ENCODE peak calls at places on chromosome 19, in ten cellular contexts. R is CD8-positive, alpha-beta memory T cell; F is GM23338; S is adrenal gland; V is DND-41; E is CD4-positive, CD25-positive, alpha-beta regulatory T cell; U is tibial artery; G is colonic mucosa; B is sigmoid colon; W is PC-3. J is an unnamed sample. For H3K36me3 and H3K4me1, the result is how much of the 10 kb centered on the place peaks cover.

GRCh38 chr19:5013761-5014160 is 44.8 kb downstream of the KDM4B start:
- DNase-seq in V (no peak), S (no peak), W (no peak), E (no peak), U (no peak), F (no peak), G (no peak), B (no peak), R (no peak), J (no peak)

GRCh38 chr19:13007292-13008045 is 12.2 kb downstream of the NFIX start:
- DNase-seq in V (no peak), U (peak), B (peak), R (no peak), G (no peak), F (no peak), W (no peak), E (no peak), S (no peak), J (no peak)

GRCh38 chr19:3816566-3817218 is 30.5 kb upstream of the MATK start:
- DNase-seq in U (no peak), W (no peak), F (no peak), B (no peak), S (no peak), E (no peak), G (no peak), V (no peak), R (no peak), J (no peak)

GRCh38 chr19:6060600-6061391 is 49.5 kb downstream of the RFX2 start:
- DNase-seq in W (peak), F (no peak), E (no peak), B (no peak), G (peak), V (peak), R (peak), U (peak), S (peak), J (no peak)

GRCh38 chr19:47486900-47487299 is 2.9 kb upstream of the KPTN start:
- DNase-seq in S (no peak), W (no peak), G (no peak), B (no peak), F (no peak), E (no peak), V (peak), R (no peak), U (peak), J (no peak)

GRCh38 chr19:703651-704446 is 4.9 kb upstream of the PALM start:
- DNase-seq in B (peak), R (peak), V (peak), E (peak), G (peak), W (peak), U (no peak), S (peak), F (peak), J (no peak)

GRCh38 chr19:8262431-8262830 is 45.7 kb downstream of the CD320 start:
- DNase-seq in V (no peak), R (no peak), F (no peak), E (no peak), B (peak), U (peak), W (no peak), G (no peak), S (no peak), J (no peak)

GRCh38 chr19:36488816-36489138 is 584 bp downstream of the ZNF566 start:
- DNase-seq in V (peak), S (peak), E (no peak), B (no peak), F (no peak), G (no peak), U (no peak), R (no peak), W (peak), J (no peak)

GRCh38 chr19:11078893-11079292 is 10.4 kb upstream of the LDLR start:
- DNase-seq in B (no peak), G (no peak), U (no peak), E (no peak), V (no peak), F (no peak), R (no peak), S (peak), W (no peak), J (no peak)

GRCh38 chr19:19749332-19750130 is 16.6 kb upstream of the ZNF14 start:
- DNase-seq in R (no peak), B (no peak), E (no peak), G (no peak), W (no peak), F (no peak), V (no peak), U (no peak), S (no peak), J (no peak)

GRCh38 chr19:35306473-35307246 is 14.7 kb downstream of the MAG start:
- DNase-seq in E (no peak), W (peak), U (no peak), G (no peak), S (no peak), B (no peak), R (no peak), V (peak), F (peak), J (no peak)

GRCh38 chr19:1819976-1820255 is 7.8 kb upstream of the ATP8B3 start:
- DNase-seq in W (no peak), V (no peak), S (no peak), E (no peak), F (no peak), B (no peak), G (no peak), U (no peak), R (no peak), J (no peak)
- H3K36me3 ChIP-seq in W (under half), V (half or more), S (under half), E (under half), F (under half), B (half or more), G (under half), U (half or more), R (under half), J (half or more)

GRCh38 chr19:31761281-31761913 is 412.2 kb upstream of the TSHZ3 start:
- DNase-seq in G (no peak), E (no peak), F (peak), B (no peak), U (no peak), W (no peak), R (no peak), V (no peak), S (no peak), J (no peak)

DNA sequence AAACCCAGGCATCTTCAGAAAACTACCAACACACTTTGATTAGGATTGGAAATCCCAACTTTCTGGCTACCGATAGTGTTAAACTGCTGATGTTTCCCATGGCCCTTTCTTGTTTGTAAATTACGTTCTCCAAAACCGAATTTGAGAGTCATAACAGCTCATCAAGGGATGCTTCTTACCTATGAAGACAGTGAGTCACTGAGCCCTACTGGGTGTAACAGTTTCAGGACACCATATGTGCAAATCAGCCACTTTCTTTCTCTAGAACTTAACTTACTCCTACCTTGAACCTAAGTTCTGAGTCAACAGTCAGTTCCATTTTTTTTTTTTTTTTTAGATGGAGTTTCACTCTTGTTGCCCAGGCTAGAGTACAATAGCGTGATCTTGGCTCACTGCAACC is 410.1 kb upstream of the TSHZ3 start:
- DNase-seq in U (no peak), F (no peak), S (no peak), R (no peak), V (no peak), E (no peak), B (no peak), W (no peak), G (no peak), J (no peak)
- H3K27ac ChIP-seq in U (no peak), F (no peak), S (no peak), R (no peak), V (no peak), E (no peak), B (no peak), W (no peak), G (no peak), J (no peak)

GRCh38 chr19:50779504-50780457 is 9.5 kb downstream of the GPR32 start:
- DNase-seq in S (no peak), E (no peak), R (no peak), U (no peak), V (no peak), B (no peak), F (no peak), W (no peak), G (no peak), J (no peak)

GRCh38 chr19:50780753-50781480 is 9.3 kb upstream of the ACP4 start:
- DNase-seq in G (no peak), E (no peak), F (no peak), W (no peak), V (no peak), B (no peak), U (no peak), R (no peak), S (no peak), J (no peak)

GRCh38 chr19:50777261-50777660 is 7.0 kb downstream of the GPR32 start:
- DNase-seq in B (no peak), E (no peak), U (no peak), F (no peak), V (no peak), G (no peak), S (no peak), W (no peak), R (no peak), J (no peak)

GRCh38 chr19:50777830-50778303 is 7.6 kb downstream of the GPR32 start:
- DNase-seq in U (no peak), F (peak), W (no peak), S (no peak), R (no peak), G (no peak), E (no peak), V (peak), B (no peak), J (no peak)

DNA sequence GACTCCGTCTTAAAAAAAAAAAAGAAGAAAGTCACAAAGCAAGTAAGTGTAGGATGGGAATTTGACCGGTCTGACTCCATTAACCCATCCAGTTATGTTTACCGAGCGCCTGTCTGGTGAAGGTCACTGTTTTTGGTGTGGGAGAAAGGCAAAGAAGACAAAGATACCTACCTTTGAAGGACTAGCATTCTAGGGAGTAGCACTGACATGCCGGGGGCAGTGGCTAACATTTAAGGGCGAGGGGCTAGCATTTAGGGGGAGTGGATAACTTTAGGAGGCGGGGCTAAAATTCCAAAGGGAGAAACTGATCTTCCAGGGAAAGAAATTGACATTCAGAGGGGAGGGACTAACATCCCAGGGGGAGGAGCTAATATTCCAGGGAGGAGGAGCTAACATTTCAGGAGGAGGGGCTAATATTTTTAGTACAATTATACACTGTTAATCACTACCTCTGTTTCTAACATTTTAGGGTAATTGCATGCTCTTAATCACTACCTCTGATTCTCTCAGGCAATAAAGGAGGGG is 8.7 kb downstream of the GPR32 start:
- DNase-seq in F (peak), G (no peak), V (no peak), U (no peak), W (no peak), E (no peak), R (no peak), B (no peak), S (no peak), J (no peak)
- H3K4me1 ChIP-seq in F (under half), G (under half), V (under half), U (under half), W (under half), E (under half), R (under half), B (under half), S (under half), J (under half)

GRCh38 chr19:30004403-30004802 is 62.4 kb downstream of the URI1 start:
- DNase-seq in R (no peak), F (no peak), B (no peak), U (no peak), W (no peak), G (no peak), S (no peak), V (no peak), E (no peak), J (no peak)
- H3K36me3 ChIP-seq in R (under half), F (under half), B (under half), U (under half), W (under half), G (under half), S (under half), V (under half), E (under half), J (under half)

GRCh38 chr19:40461669-40462221 is 3.8 kb downstream of the BLVRB start:
- DNase-seq in F (no peak), U (no peak), E (no peak), W (no peak), V (no peak), B (peak), S (peak), G (no peak), R (no peak), J (no peak)
- H3K27ac ChIP-seq in F (no peak), U (no peak), E (no peak), W (no peak), V (no peak), B (no peak), S (peak), G (no peak), R (no peak), J (no peak)